ENCODE peak calls at places on chromosomes 13 and 19, in eight cellular contexts. F is upper lobe of left lung, B is sigmoid colon, H is cardiac muscle cell, Y is pancreas, P is suprapubic skin, E is Peyer's patch, Q is IMR-90. R is an unnamed sample. For H3K36me3, the result is how much of the 10 kb centered on the place peaks cover.

GRCh38 chr13:28037399-28037798 is 48.9 kb upstream of the URAD start:
- DNase-seq in F (no peak), B (no peak), H (no peak), Y (no peak), P (no peak), E (no peak), Q (peak), R (no peak)

GRCh38 chr13:101473458-101473857 is 21.0 kb downstream of the ITGBL1 start:
- DNase-seq in F (no peak), B (no peak), H (peak), Y (no peak), P (peak), E (no peak), Q (peak), R (no peak)

GRCh38 chr19:14432817-14433453 is at the start of gene PKN1:
- DNase-seq in F (peak), B (no peak), H (peak), Y (peak), P (no peak), E (peak), Q (no peak), R (peak)

GRCh38 chr19:6732803-6733337 is 4.5 kb downstream of the GPR108 start:
- DNase-seq in F (no peak), B (peak), H (no peak), Y (no peak), P (peak), E (no peak), Q (no peak), R (no peak)

GRCh38 chr13:78194904-78195639 is 276.4 kb upstream of the EDNRB start:
- DNase-seq in F (no peak), B (no peak), H (peak), Y (no peak), P (no peak), E (no peak), Q (peak), R (no peak)

GRCh38 chr19:18612772-18613588 is at the start of gene TMEM59L:
- DNase-seq in F (no peak), B (no peak), H (no peak), Y (peak), P (no peak), E (no peak), Q (no peak), R (no peak)

GRCh38 chr13:43128504-43128929 is 105.1 kb downstream of the DNAJC15 start:
- DNase-seq in F (no peak), B (peak), H (peak), Y (no peak), P (no peak), E (no peak), Q (no peak), R (no peak)

GRCh38 chr19:14318873-14319272 is 62.4 kb upstream of the ADGRE5 start:
- DNase-seq in F (peak), B (no peak), H (no peak), Y (no peak), P (no peak), E (peak), Q (no peak), R (no peak)

GRCh38 chr13:59745395-59745788 is 418.3 kb downstream of the DIAPH3 start:
- DNase-seq in F (no peak), B (no peak), H (peak), Y (no peak), P (no peak), E (no peak), Q (peak), R (no peak)

GRCh38 chr13:102793583-102794355 is 5.0 kb downstream of the POGLUT2 start:
- DNase-seq in F (no peak), B (no peak), H (no peak), Y (no peak), P (no peak), E (no peak), Q (no peak), R (no peak)

GRCh38 chr13:102784501-102784900 is 10.9 kb upstream of the TEX30 start:
- DNase-seq in F (no peak), B (no peak), H (no peak), Y (no peak), P (no peak), E (no peak), Q (no peak), R (no peak)

DNA sequence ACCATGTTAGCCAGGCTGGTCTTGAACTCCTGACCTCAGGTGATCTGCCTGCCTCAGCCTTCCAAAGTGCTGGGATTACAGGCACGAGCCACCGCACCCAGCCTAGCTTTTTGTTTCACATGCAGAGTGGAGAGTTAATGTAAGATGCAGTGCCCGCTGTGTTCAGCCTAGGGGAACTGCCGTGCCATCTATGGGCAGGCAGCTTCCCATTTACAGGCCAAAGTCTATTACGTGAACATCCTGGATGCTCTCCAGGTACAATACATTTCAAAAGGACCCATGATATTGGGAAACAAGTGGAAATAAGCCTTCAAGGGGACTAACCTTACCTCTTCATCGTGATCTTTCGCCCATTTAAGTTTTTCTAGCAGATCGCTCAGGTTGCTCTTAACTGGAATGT is 10.1 kb downstream of the POGLUT2 start:
- DNase-seq in F (no peak), B (no peak), H (no peak), Y (no peak), P (no peak), E (no peak), Q (no peak), R (no peak)
- H3K36me3 ChIP-seq in F (under half), B (under half), H (under half), Y (under half), P (under half), E (under half), Q (under half), R (under half)

DNA sequence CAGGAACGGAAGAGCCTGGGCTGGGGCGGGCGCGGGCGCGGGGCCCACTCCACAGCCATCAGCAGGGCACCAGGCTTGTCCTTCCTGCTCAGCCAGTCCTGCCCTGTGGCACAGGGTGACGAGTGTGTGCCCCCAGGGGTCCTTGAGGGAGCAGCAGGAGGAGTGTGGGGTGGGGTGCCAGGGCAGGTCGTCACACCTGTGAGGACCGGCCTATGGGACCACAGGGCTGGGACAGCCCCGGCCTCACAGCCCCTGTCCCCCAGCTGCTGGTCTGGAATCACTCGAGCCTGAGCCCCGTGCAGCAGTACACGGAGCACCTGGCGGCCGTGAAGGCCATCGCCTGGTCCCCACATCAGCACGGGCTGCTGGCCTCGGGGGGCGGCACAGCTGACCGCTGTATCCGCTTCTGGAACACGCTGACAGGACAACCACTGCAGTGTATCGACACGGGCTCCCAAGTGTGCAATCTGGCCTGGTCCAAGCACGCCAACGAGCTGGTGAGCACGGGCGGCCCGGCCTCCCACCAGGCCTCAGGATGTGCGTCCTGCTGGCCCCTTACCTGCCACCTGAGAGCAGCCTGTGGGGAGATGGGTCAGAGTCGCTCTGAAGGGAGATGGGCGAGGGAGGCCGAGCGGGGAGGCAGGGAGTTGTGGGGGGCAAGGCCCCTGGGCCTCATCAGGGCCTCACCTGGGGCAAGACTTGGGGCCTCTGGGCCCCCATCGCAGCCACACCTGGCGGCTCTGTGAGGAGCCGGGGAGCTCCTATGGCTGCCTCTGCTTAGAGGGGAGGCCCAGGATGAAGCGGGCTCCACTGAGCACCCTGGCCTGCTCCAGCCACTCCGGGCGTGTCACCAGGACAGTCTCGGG is 6.6 kb upstream of the TEKTIP1 start:
- DNase-seq in F (no peak), B (no peak), H (no peak), Y (no peak), P (no peak), E (no peak), Q (no peak), R (no peak)
- TF ChIP-seq CTCF in F (no peak), B (no peak), H (no peak), Y (no peak), P (no peak), E (no peak), Q (no peak), R (no peak)

GRCh38 chr19:46719629-46720515 is 3.0 kb upstream of the PRKD2 start:
- DNase-seq in F (no peak), B (peak), H (no peak), Y (no peak), P (no peak), E (no peak), Q (no peak), R (no peak)

GRCh38 chr19:46720516-46721239 is 3.8 kb upstream of the PRKD2 start:
- DNase-seq in F (no peak), B (peak), H (no peak), Y (no peak), P (no peak), E (no peak), Q (no peak), R (peak)

GRCh38 chr19:46718157-46718933 is 1.4 kb upstream of the PRKD2 start:
- DNase-seq in F (peak), B (no peak), H (peak), Y (no peak), P (no peak), E (no peak), Q (no peak), R (no peak)

GRCh38 chr19:46717716-46718143 is 816 bp upstream of the PRKD2 start:
- DNase-seq in F (no peak), B (peak), H (no peak), Y (no peak), P (no peak), E (no peak), Q (no peak), R (no peak)

GRCh38 chr19:46718934-46719551 is 2.1 kb upstream of the PRKD2 start:
- DNase-seq in F (no peak), B (no peak), H (no peak), Y (no peak), P (no peak), E (no peak), Q (no peak), R (no peak)
- H3K36me3 ChIP-seq in F (under half), B (under half), H (under half), Y (under half), P (under half), E (under half), Q (under half), R (under half)

GRCh38 chr13:21175656-21176194 is 627 bp downstream of the SKA3 start:
- DNase-seq in F (no peak), B (no peak), H (peak), Y (no peak), P (no peak), E (no peak), Q (peak), R (no peak)

GRCh38 chr13:21171420-21171819 is 4.9 kb downstream of the SKA3 start:
- DNase-seq in F (no peak), B (no peak), H (no peak), Y (no peak), P (no peak), E (no peak), Q (no peak), R (no peak)

GRCh38 chr13:21176982-21177284 is 475 bp downstream of the MRPL57 start:
- DNase-seq in F (no peak), B (no peak), H (no peak), Y (no peak), P (no peak), E (no peak), Q (no peak), R (no peak)

GRCh38 chr13:21181671-21182070 is 5.2 kb downstream of the MRPL57 start:
- DNase-seq in F (no peak), B (no peak), H (no peak), Y (no peak), P (no peak), E (no peak), Q (no peak), R (no peak)

GRCh38 chr13:21176195-21176981 is at the start of the genes MRPL57 and SKA3:
- DNase-seq in F (peak), B (peak), H (peak), Y (peak), P (peak), E (peak), Q (peak), R (peak)
- TF ChIP-seq CTCF in F (peak), B (peak), H (no peak), Y (no peak), P (peak), E (peak), Q (no peak), R (no peak)

GRCh38 chr19:40374084-40374483 is 15.9 kb downstream of the HIPK4 start:
- DNase-seq in F (no peak), B (no peak), H (no peak), Y (no peak), P (no peak), E (no peak), Q (no peak), R (no peak)
- H3K36me3 ChIP-seq in F (half or more), B (under half), H (half or more), Y (under half), P (half or more), E (under half), Q (half or more), R (half or more)

DNA sequence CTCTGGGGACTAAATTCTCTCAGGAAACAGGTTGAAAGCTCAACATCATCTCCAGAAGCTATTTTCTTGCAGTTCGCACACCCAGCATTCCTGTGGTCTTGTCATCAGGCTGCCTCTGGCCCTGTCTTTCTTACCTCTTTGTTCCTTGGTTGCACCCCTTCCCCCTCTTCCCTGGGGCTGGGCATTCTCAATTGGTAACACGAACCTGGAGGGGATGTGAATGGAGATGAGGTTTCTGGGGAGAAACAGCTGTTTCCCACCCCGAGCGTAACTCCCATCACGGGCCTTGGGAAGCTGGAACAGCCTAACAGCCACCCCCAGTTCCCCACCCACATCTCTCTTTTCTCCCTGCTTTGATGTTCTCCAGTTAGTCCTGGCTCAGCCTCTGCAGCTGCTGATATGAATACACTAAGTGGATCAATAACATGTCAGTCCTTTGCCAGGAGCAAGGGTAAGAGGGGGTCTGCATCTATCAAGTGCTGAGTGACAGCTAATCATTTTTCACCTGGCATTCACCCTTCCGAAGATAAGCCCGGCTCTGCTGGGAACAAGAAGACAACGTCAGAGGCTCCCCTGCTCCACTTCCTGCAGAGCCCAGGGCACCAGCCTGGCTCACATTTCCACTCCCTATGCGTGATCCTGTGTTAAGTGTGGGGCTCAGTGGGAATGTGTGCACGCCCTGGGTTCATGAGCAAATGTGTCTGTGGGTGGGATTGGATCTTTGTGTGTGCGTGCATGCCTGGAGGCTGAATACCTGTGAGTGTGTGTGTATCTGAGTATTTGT is 74.0 kb upstream of the KCTD15 start:
- DNase-seq in F (no peak), B (no peak), H (no peak), Y (no peak), P (no peak), E (no peak), Q (no peak), R (peak)
- TF ChIP-seq CTCF in F (no peak), B (no peak), H (no peak), Y (no peak), P (no peak), E (no peak), Q (no peak), R (no peak)

GRCh38 chr13:98523455-98524102 is 53.3 kb downstream of the STK24 start:
- DNase-seq in F (no peak), B (no peak), H (no peak), Y (no peak), P (no peak), E (no peak), Q (no peak), R (peak)

GRCh38 chr13:98524391-98524790 is 52.5 kb downstream of the STK24 start:
- DNase-seq in F (no peak), B (no peak), H (no peak), Y (no peak), P (no peak), E (no peak), Q (no peak), R (peak)

GRCh38 chr13:98525852-98526512 is 50.9 kb downstream of the STK24 start:
- DNase-seq in F (no peak), B (peak), H (no peak), Y (no peak), P (no peak), E (no peak), Q (no peak), R (peak)

GRCh38 chr13:98525452-98525851 is 51.5 kb downstream of the STK24 start:
- DNase-seq in F (no peak), B (peak), H (no peak), Y (no peak), P (no peak), E (no peak), Q (no peak), R (peak)

GRCh38 chr13:98524793-98525192 is 52.1 kb downstream of the STK24 start:
- DNase-seq in F (no peak), B (no peak), H (no peak), Y (no peak), P (no peak), E (no peak), Q (no peak), R (peak)
- H3K36me3 ChIP-seq in F (under half), B (under half), H (under half), Y (under half), P (under half), E (under half), Q (under half), R (under half)

DNA sequence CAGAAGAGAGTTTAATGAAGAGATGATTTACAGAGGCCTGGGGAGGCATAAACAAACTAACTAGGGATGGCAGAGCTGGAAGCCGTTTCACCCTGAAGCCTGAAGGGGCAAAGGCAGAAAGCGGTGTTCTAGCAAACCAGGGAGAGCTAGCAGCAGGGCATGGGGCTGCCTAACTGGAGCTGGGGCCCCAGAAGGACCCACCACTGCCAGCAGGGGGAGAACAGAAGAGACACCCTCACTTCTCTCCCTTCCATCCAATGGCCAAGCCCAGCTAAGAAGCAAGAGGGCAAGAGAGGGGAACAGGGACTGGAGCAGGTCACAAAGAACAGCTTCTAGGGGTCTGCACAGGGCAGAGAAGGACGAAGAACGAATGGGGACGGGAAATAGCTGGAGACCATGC is 195.5 kb downstream of the KATNAL1 start:
- DNase-seq in F (no peak), B (no peak), H (no peak), Y (no peak), P (no peak), E (no peak), Q (no peak), R (no peak)
- TF ChIP-seq CTCF in F (no peak), B (no peak), H (peak), Y (no peak), P (no peak), E (no peak), Q (peak), R (peak)

DNA sequence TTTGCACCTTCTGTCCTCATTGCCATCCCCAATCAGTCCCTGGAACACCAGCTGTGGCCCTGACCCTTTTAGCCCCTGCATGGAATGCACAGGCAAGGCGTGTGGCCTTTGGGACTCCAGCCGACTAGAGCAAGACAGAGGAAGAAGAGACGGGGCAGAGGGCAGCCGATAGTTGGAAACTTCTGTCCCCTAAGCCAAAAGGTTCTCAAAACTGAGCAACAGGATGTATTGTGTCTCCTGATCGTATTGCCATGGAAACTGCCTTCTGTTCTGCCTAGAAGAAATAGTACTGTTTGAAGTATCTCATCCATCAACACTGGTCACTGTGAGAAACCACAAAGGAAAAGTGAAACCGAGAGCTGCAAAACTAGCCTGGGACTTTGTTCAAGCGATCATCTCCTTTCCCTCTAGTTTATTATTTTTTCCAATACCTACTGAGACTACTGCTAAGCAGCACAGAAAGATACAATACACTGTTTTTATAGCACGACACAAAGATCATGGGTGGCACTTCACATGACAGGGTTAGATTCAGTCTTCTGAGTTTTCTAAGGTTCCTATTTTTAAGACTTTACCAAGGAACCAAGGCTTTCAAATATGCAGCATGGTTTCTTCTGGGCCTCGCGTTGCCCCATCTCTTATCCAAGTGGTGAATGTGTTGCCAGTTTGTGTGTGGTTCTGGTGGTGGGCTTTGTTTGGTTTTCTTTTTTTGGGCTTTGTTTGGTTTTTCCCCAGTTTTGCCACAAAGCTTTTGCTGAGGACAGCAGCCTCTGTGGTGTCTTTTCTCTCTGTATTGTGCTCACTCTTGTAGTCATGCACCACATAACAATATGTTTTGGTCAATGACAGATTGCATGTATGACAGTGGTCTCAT is 49.3 kb upstream of the GPR183 start:
- DNase-seq in F (no peak), B (no peak), H (peak), Y (no peak), P (no peak), E (peak), Q (peak), R (no peak)
- H3K36me3 ChIP-seq in F (under half), B (under half), H (under half), Y (under half), P (half or more), E (under half), Q (under half), R (under half)

R was measured in upper lobe of right lung.